ENCODE peak calls at places on chromosomes 5 and 9, in ten cellular contexts. B, U, K, L, E, G, Z, A, T and Y are unnamed samples.

GRCh38 chr9:129550199-129550839 is 70.6 kb downstream of the C9orf50 start:
- DNase-seq in Z (peak; percentile 45), T (no peak), K (no peak), A (peak; percentile 51), B (peak; percentile 91), L (no peak), E (peak; percentile 63), G (peak; percentile 49), U (peak; percentile 92), Y (no peak)

GRCh38 chr5:127011151-127011550 is 19.2 kb downstream of the MARCHF3 start:
- DNase-seq in B (no peak), T (no peak), K (peak; percentile 17), L (no peak), E (no peak), A (no peak), Z (no peak), G (peak; percentile 98), U (peak; percentile 73), Y (no peak)

GRCh38 chr5:152688561-152689274 is 283.6 kb upstream of the NMUR2 start:
- DNase-seq in L (peak; percentile 34), E (no peak), Z (no peak), B (peak; percentile 61), A (no peak), G (peak; percentile 95), U (peak; percentile 89), K (peak; percentile 85), T (no peak), Y (no peak)

GRCh38 chr5:161219816-161220215 is 326.7 kb downstream of the GABRB2 start:
- DNase-seq in T (no peak), Z (no peak), A (no peak), U (no peak), B (no peak), G (no peak), K (no peak), L (no peak), E (no peak), Y (no peak)

GRCh38 chr5:14041528-14042184 is 97.2 kb upstream of the DNAH5 start:
- DNase-seq in B (no peak), E (no peak), G (no peak), L (no peak), A (no peak), K (no peak), Z (no peak), U (no peak), T (no peak), Y (no peak)

GRCh38 chr5:88298425-88298824 is 29.8 kb upstream of the TMEM161B start:
- DNase-seq in A (no peak), L (no peak), G (peak; percentile 63), T (no peak), Z (no peak), K (peak; percentile 17), B (no peak), U (peak; percentile 7), E (no peak), Y (no peak)

GRCh38 chr5:43006411-43007202 is 33.5 kb downstream of the ANXA2R start:
- DNase-seq in B (no peak), T (no peak), K (no peak), U (peak; percentile 71), E (no peak), L (no peak), A (no peak), G (peak; percentile 38), Z (no peak), Y (no peak)

GRCh38 chr5:148993283-148993936 is 69.5 kb downstream of the SH3TC2 start:
- DNase-seq in G (no peak), K (no peak), E (no peak), Z (no peak), A (no peak), L (no peak), U (no peak), T (no peak), B (no peak), Y (no peak)

GRCh38 chr5:41788800-41789395 is 81.3 kb downstream of the OXCT1 start:
- DNase-seq in E (peak; percentile 24), T (no peak), A (no peak), G (peak; percentile 73), U (peak; percentile 84), B (no peak), K (no peak), L (no peak), Z (no peak), Y (no peak)

GRCh38 chr9:318646-319045 is 104.0 kb downstream of the DOCK8 start:
- DNase-seq in G (no peak), B (no peak), U (no peak), L (no peak), K (no peak), E (no peak), T (no peak), A (no peak), Z (no peak), Y (no peak)

GRCh38 chr5:138701678-138702077 is 51.5 kb upstream of the CTNNA1 start:
- DNase-seq in K (no peak), G (peak; percentile 40), A (no peak), U (no peak), T (no peak), Z (no peak), E (no peak), B (no peak), L (no peak), Y (no peak)

GRCh38 chr9:113621309-113621791 is 157.8 kb downstream of the RGS3 start:
- DNase-seq in Z (peak; percentile 79), L (peak; percentile 72), E (peak; percentile 79), G (peak; percentile 90), B (peak; percentile 66), T (no peak), A (no peak), U (peak; percentile 97), K (no peak), Y (no peak)

GRCh38 chr5:116531635-116532034 is 43.0 kb downstream of the SEMA6A start:
- DNase-seq in G (no peak), K (no peak), A (no peak), U (no peak), E (no peak), L (no peak), T (no peak), B (no peak), Z (no peak), Y (no peak)

GRCh38 chr5:154395407-154396106 is 50.2 kb upstream of the SAP30L start:
- DNase-seq in B (no peak), G (no peak), K (peak; percentile 67), U (peak; percentile 57), Z (peak; percentile 79), E (no peak), L (no peak), T (peak; percentile 32), A (peak; percentile 49), Y (no peak)

GRCh38 chr5:172740483-172741205 is 30.4 kb downstream of the DUSP1 start:
- DNase-seq in T (no peak), G (peak; percentile 85), Z (peak; percentile 56), E (peak; percentile 90), L (peak; percentile 82), B (peak; percentile 65), K (peak; percentile 76), A (no peak), U (peak; percentile 95), Y (no peak)

GRCh38 chr9:94931725-94932124 is 205.2 kb downstream of the AOPEP start:
- DNase-seq in B (no peak), Z (no peak), E (no peak), U (no peak), L (no peak), K (no peak), A (no peak), T (no peak), G (no peak), Y (no peak)

GRCh38 chr5:6403416-6403815 is 25.1 kb upstream of the MED10 start:
- DNase-seq in G (no peak), U (no peak), L (no peak), A (no peak), Z (no peak), E (no peak), B (no peak), K (no peak), T (no peak), Y (no peak)

GRCh38 chr9:14062449-14063187 is 251.3 kb downstream of the NFIB start:
- DNase-seq in K (peak; percentile 95), L (no peak), E (peak; percentile 41), T (no peak), A (peak; percentile 72), U (peak; percentile 88), Z (no peak), G (peak; percentile 86), B (no peak), Y (no peak)

GRCh38 chr5:149284501-149284900 is 12.8 kb downstream of the AFAP1L1 start:
- DNase-seq in E (peak; percentile 49), A (no peak), L (no peak), K (no peak), G (peak; percentile 81), B (peak; percentile 62), Z (no peak), T (no peak), U (peak; percentile 75), Y (no peak)

GRCh38 chr9:136901516-136902258 is 15.4 kb downstream of the TRAF2 start:
- DNase-seq in B (peak; percentile 52), A (no peak), U (no peak), L (no peak), Z (no peak), T (peak; percentile 71), K (peak; percentile 89), G (peak; percentile 41), E (peak; percentile 1), Y (no peak)

GRCh38 chr5:166594552-166594951 is 1696.9 kb upstream of the WWC1 start:
- DNase-seq in G (no peak), A (no peak), E (no peak), T (no peak), Z (no peak), B (no peak), K (no peak), U (peak; percentile 3), L (no peak), Y (no peak)

GRCh38 chr5:2506603-2507002 is 244.9 kb downstream of the IRX2 start:
- DNase-seq in U (no peak), B (no peak), G (no peak), L (no peak), E (no peak), A (no peak), K (no peak), Z (no peak), T (no peak), Y (no peak)

GRCh38 chr5:133423618-133424282 is 188.6 kb downstream of the FSTL4 start:
- DNase-seq in A (peak; percentile 39), U (peak; percentile 57), Z (peak; percentile 90), E (no peak), B (peak; percentile 78), G (peak; percentile 74), T (peak; percentile 59), K (peak; percentile 83), L (no peak), Y (peak; percentile 83)

GRCh38 chr9:90830051-90830450 is 28.4 kb downstream of the SYK start:
- DNase-seq in K (no peak), G (no peak), E (no peak), L (no peak), U (no peak), B (no peak), T (no peak), Z (no peak), A (no peak), Y (no peak)

GRCh38 chr5:82924990-82925385 is 152.2 kb downstream of the TMEM167A start:
- DNase-seq in E (no peak), K (no peak), B (no peak), L (no peak), G (no peak), T (no peak), A (no peak), Z (no peak), U (peak; percentile 61), Y (no peak)

GRCh38 chr9:116112236-116112635 is 41.4 kb upstream of the PAPPA start:
- DNase-seq in T (no peak), B (no peak), G (peak; percentile 51), U (peak; percentile 44), A (no peak), Z (no peak), L (no peak), K (no peak), E (no peak), Y (no peak)